ENCODE peak calls at places on chromosomes 6 and 20, in seven cellular contexts. Y is H1, N is GM12892, U is K562, C is SK-N-SH, G is GM12878, B is HepG2. F is an unnamed sample.

GRCh38 chr6:11354019-11354418 is 121.6 kb upstream of the NEDD9 start:
- DNase-seq in Y (no peak), N (no peak), U (no peak), C (no peak), G (no peak), B (no peak), F (no peak)

GRCh38 chr20:3862333-3862732 is 15.7 kb downstream of the MAVS start:
- DNase-seq in Y (no peak), N (no peak), U (no peak), C (no peak), G (no peak), B (no peak), F (no peak)

GRCh38 chr20:20010639-20011500 is 6.3 kb upstream of the NAA20 start:
- DNase-seq in Y (no peak), N (no peak), U (no peak), C (no peak), G (no peak), B (peak), F (no peak)

GRCh38 chr20:36273414-36274247 is 32.5 kb upstream of the DLGAP4 start:
- DNase-seq in Y (no peak), N (no peak), U (no peak), C (peak), G (no peak), B (no peak), F (no peak)

GRCh38 chr6:95408111-95408510 is 169.2 kb upstream of the MANEA start:
- DNase-seq in Y (no peak), N (no peak), U (no peak), C (no peak), G (no peak), B (no peak), F (no peak)

GRCh38 chr20:25315418-25316210 is 67.7 kb downstream of the PYGB start:
- DNase-seq in Y (no peak), N (no peak), U (no peak), C (no peak), G (no peak), B (no peak), F (no peak)

GRCh38 chr6:125790403-125791150 is at the start of gene NCOA7:
- DNase-seq in Y (no peak), N (peak), U (peak), C (peak), G (no peak), B (peak), F (peak)

GRCh38 chr6:40340957-40341356 is 246.2 kb downstream of the LRFN2 start:
- DNase-seq in Y (no peak), N (no peak), U (no peak), C (no peak), G (no peak), B (no peak), F (no peak)

GRCh38 chr6:42142118-42142835 is at the start of gene C6orf132:
- DNase-seq in Y (peak), N (no peak), U (no peak), C (peak), G (no peak), B (peak), F (peak)

GRCh38 chr20:3430376-3431069 is 23.1 kb upstream of the DNAAF9 start:
- DNase-seq in Y (no peak), N (peak), U (no peak), C (no peak), G (peak), B (no peak), F (peak)

GRCh38 chr6:21941926-21942325 is 348.4 kb downstream of the SOX4 start:
- DNase-seq in Y (no peak), N (no peak), U (no peak), C (no peak), G (no peak), B (no peak), F (no peak)

GRCh38 chr6:148745926-148746325 is 904 bp upstream of the UST start:
- DNase-seq in Y (no peak), N (no peak), U (no peak), C (no peak), G (no peak), B (no peak), F (no peak)

GRCh38 chr20:42041000-42041565 is 422.9 kb upstream of the CHD6 start:
- DNase-seq in Y (no peak), N (no peak), U (peak), C (no peak), G (no peak), B (no peak), F (no peak)

GRCh38 chr20:44720994-44721784 is 6.0 kb downstream of the CCN5 start:
- DNase-seq in Y (no peak), N (no peak), U (no peak), C (no peak), G (no peak), B (no peak), F (no peak)

GRCh38 chr6:166778046-166778445 is 151.0 kb upstream of the RPS6KA2 start:
- DNase-seq in Y (no peak), N (no peak), U (no peak), C (no peak), G (no peak), B (no peak), F (no peak)

GRCh38 chr6:148825492-148825891 is 78.7 kb downstream of the UST start:
- DNase-seq in Y (no peak), N (no peak), U (no peak), C (no peak), G (no peak), B (no peak), F (no peak)

GRCh38 chr20:6416371-6416770 is 293.5 kb upstream of the FERMT1 start:
- DNase-seq in Y (no peak), N (no peak), U (no peak), C (no peak), G (no peak), B (no peak), F (no peak)

GRCh38 chr6:2529217-2529719 is 221.5 kb downstream of the MYLK4 start:
- DNase-seq in Y (no peak), N (no peak), U (no peak), C (no peak), G (no peak), B (no peak), F (no peak)

GRCh38 chr6:15400572-15401004 is 154.7 kb downstream of the JARID2 start:
- DNase-seq in Y (no peak), N (no peak), U (peak), C (peak), G (no peak), B (no peak), F (no peak)

GRCh38 chr20:21251278-21251677 is 51.9 kb upstream of the XRN2 start:
- DNase-seq in Y (no peak), N (no peak), U (no peak), C (no peak), G (no peak), B (no peak), F (no peak)

GRCh38 chr6:29845405-29846006 is 17.9 kb downstream of the HLA-G start:
- DNase-seq in Y (no peak), N (no peak), U (no peak), C (no peak), G (peak), B (peak), F (no peak)

GRCh38 chr6:46062991-46063390 is 47.3 kb upstream of the CLIC5 start:
- DNase-seq in Y (no peak), N (no peak), U (no peak), C (no peak), G (no peak), B (no peak), F (no peak)

GRCh38 chr6:26543953-26544352 is 5.8 kb downstream of the HMGN4 start:
- DNase-seq in Y (no peak), N (no peak), U (peak), C (peak), G (no peak), B (peak), F (no peak)

GRCh38 chr6:44052419-44053011 is 74.7 kb downstream of the MRPL14 start:
- DNase-seq in Y (no peak), N (no peak), U (peak), C (peak), G (no peak), B (no peak), F (no peak)

GRCh38 chr20:8168785-8169288 is 36.8 kb downstream of the PLCB1 start:
- DNase-seq in Y (no peak), N (no peak), U (no peak), C (no peak), G (no peak), B (no peak), F (no peak)

GRCh38 chr6:170286246-170286933 is 4.5 kb downstream of the DLL1 start:
- DNase-seq in Y (no peak), N (no peak), U (peak), C (peak), G (no peak), B (no peak), F (no peak)

GRCh38 chr6:169189227-169189626 is 64.4 kb downstream of the THBS2 start:
- DNase-seq in Y (no peak), N (no peak), U (no peak), C (no peak), G (no peak), B (no peak), F (no peak)

GRCh38 chr6:84018453-84019061 is 15.0 kb upstream of the MRAP2 start:
- DNase-seq in Y (no peak), N (no peak), U (no peak), C (no peak), G (no peak), B (no peak), F (no peak)

GRCh38 chr6:33894438-33894837 is 90.6 kb upstream of the MLN start:
- DNase-seq in Y (no peak), N (no peak), U (no peak), C (no peak), G (no peak), B (no peak), F (no peak)

GRCh38 chr6:72955666-72956065 is 269.6 kb downstream of the KHDC1L start:
- DNase-seq in Y (no peak), N (no peak), U (no peak), C (no peak), G (no peak), B (no peak), F (no peak)

GRCh38 chr6:135936606-135937005 is 85.1 kb downstream of the PDE7B start:
- DNase-seq in Y (no peak), N (no peak), U (no peak), C (no peak), G (no peak), B (no peak), F (no peak)

GRCh38 chr20:51456511-51457280 is 85.8 kb downstream of the NFATC2 start:
- DNase-seq in Y (no peak), N (no peak), U (peak), C (peak), G (no peak), B (peak), F (no peak)

GRCh38 chr20:707711-708110 is 32.1 kb upstream of the SCRT2 start:
- DNase-seq in Y (no peak), N (no peak), U (no peak), C (no peak), G (no peak), B (no peak), F (no peak)

GRCh38 chr20:35318502-35319157 is 26.4 kb upstream of the FAM83C start:
- DNase-seq in Y (no peak), N (no peak), U (no peak), C (no peak), G (no peak), B (peak), F (no peak)

GRCh38 chr6:85126448-85127178 is 323.3 kb upstream of the NT5E start:
- DNase-seq in Y (peak), N (no peak), U (peak), C (peak), G (no peak), B (peak), F (peak)

GRCh38 chr20:64095927-64096326 is 11.4 kb downstream of the NPBWR2 start:
- DNase-seq in Y (no peak), N (no peak), U (no peak), C (no peak), G (no peak), B (no peak), F (no peak)

GRCh38 chr20:1774479-1774878 is 116.9 kb upstream of the SIRPG start:
- DNase-seq in Y (no peak), N (no peak), U (no peak), C (no peak), G (no peak), B (no peak), F (no peak)

GRCh38 chr6:144321839-144322591 is 36.9 kb downstream of the UTRN start:
- DNase-seq in Y (no peak), N (no peak), U (no peak), C (no peak), G (no peak), B (no peak), F (no peak)

GRCh38 chr6:160430203-160430602 is 82.0 kb downstream of the SLC22A3 start:
- DNase-seq in Y (no peak), N (no peak), U (no peak), C (no peak), G (no peak), B (no peak), F (no peak)
- TF ChIP-seq POLR2AphosphoS5 in Y (no peak), N (no peak), U (no peak), C (no peak), G (no peak), B (no peak), F (no peak)

GRCh38 chr20:24027229-24027628 is 38.6 kb upstream of the GGTLC1 start:
- DNase-seq in Y (no peak), N (no peak), U (no peak), C (no peak), G (peak), B (no peak), F (no peak)
- TF ChIP-seq TAF1 in Y (no peak), N (no peak), U (no peak), C (no peak), G (no peak), B (no peak), F (no peak)

DNA sequence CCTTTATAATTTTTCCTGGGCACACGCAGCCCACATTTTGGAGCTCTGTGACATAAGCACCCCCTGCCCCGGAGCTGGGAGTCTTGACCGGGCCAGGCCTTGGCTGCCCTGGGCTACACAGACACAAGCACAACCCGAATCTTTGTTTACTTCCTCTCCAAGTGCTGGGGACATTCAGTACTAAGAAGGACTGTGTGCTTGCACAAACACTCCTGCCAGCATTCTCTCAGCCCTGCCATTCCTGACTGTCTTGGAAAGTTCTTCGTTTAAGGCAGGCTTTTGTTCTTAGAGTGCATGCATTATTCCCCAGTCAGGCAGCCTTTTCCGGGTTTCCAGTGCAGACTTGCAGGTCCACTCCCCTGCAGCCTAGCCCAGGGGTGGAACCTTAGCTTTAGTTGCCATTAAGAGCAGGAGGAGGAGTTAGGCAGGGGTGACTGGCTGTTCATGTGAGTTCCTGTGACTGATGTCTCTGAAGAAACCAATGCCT is 28.6 kb downstream of the FOXO3 start:
- DNase-seq in Y (peak), N (no peak), U (peak), C (peak), G (no peak), B (peak), F (no peak)
- TF ChIP-seq POLR2AphosphoS5 in Y (no peak), N (no peak), U (no peak), C (no peak), G (no peak), B (no peak), F (no peak)

GRCh38 chr20:58691773-58692578 is 624 bp upstream of the NPEPL1 start:
- DNase-seq in Y (no peak), N (no peak), U (peak), C (no peak), G (no peak), B (no peak), F (no peak)
- TF ChIP-seq TAF1 in Y (no peak), N (no peak), U (no peak), C (no peak), G (no peak), B (no peak), F (no peak)

GRCh38 chr20:58642465-58642864 is 8.6 kb upstream of the STX16 start:
- DNase-seq in Y (no peak), N (no peak), U (no peak), C (no peak), G (no peak), B (no peak), F (no peak)
- TF ChIP-seq POLR2AphosphoS5 in Y (no peak), N (no peak), U (no peak), C (no peak), G (no peak), B (no peak), F (no peak)

GRCh38 chr6:106897580-106897979 is 76.9 kb downstream of the CD24 start:
- DNase-seq in Y (no peak), N (no peak), U (no peak), C (no peak), G (no peak), B (peak), F (no peak)

GRCh38 chr6:106892186-106892585 is 82.3 kb downstream of the CD24 start:
- DNase-seq in Y (no peak), N (no peak), U (no peak), C (no peak), G (no peak), B (no peak), F (no peak)

GRCh38 chr6:106899697-106900096 is 74.8 kb downstream of the CD24 start:
- DNase-seq in Y (no peak), N (no peak), U (no peak), C (no peak), G (no peak), B (no peak), F (no peak)

GRCh38 chr6:106895703-106896040 is 78.9 kb downstream of the CD24 start:
- DNase-seq in Y (peak), N (no peak), U (no peak), C (no peak), G (no peak), B (no peak), F (no peak)

GRCh38 chr6:106894978-106895702 is 79.4 kb downstream of the CD24 start:
- DNase-seq in Y (no peak), N (no peak), U (peak), C (no peak), G (no peak), B (peak), F (no peak)
- TF ChIP-seq TAF1 in Y (no peak), N (no peak), U (no peak), C (no peak), G (no peak), B (no peak), F (no peak)

GRCh38 chr6:31228484-31228883 is 43.4 kb downstream of the HLA-C start:
- DNase-seq in Y (no peak), N (no peak), U (no peak), C (no peak), G (no peak), B (no peak), F (no peak)

GRCh38 chr6:31227143-31227542 is 44.7 kb downstream of the HLA-C start:
- DNase-seq in Y (no peak), N (no peak), U (no peak), C (no peak), G (no peak), B (no peak), F (no peak)

GRCh38 chr6:31225735-31226134 is 46.2 kb downstream of the HLA-C start:
- DNase-seq in Y (no peak), N (no peak), U (no peak), C (no peak), G (no peak), B (no peak), F (no peak)

GRCh38 chr6:31222496-31222895 is 49.4 kb downstream of the HLA-C start:
- DNase-seq in Y (no peak), N (no peak), U (no peak), C (no peak), G (no peak), B (no peak), F (no peak)
- TF ChIP-seq POLR2AphosphoS5 in Y (no peak), N (no peak), U (no peak), C (no peak), G (no peak), B (no peak), F (no peak)

GRCh38 chr6:128413291-128413690 is 107.1 kb downstream of the PTPRK start:
- DNase-seq in Y (no peak), N (no peak), U (no peak), C (no peak), G (no peak), B (no peak), F (no peak)

GRCh38 chr6:128414943-128415342 is 105.5 kb downstream of the PTPRK start:
- DNase-seq in Y (no peak), N (no peak), U (no peak), C (no peak), G (no peak), B (peak), F (no peak)

GRCh38 chr6:128417698-128418097 is 102.7 kb downstream of the PTPRK start:
- DNase-seq in Y (no peak), N (no peak), U (no peak), C (no peak), G (no peak), B (no peak), F (no peak)

GRCh38 chr6:128412680-128413079 is 107.7 kb downstream of the PTPRK start:
- DNase-seq in Y (no peak), N (no peak), U (no peak), C (no peak), G (no peak), B (no peak), F (no peak)

DNA sequence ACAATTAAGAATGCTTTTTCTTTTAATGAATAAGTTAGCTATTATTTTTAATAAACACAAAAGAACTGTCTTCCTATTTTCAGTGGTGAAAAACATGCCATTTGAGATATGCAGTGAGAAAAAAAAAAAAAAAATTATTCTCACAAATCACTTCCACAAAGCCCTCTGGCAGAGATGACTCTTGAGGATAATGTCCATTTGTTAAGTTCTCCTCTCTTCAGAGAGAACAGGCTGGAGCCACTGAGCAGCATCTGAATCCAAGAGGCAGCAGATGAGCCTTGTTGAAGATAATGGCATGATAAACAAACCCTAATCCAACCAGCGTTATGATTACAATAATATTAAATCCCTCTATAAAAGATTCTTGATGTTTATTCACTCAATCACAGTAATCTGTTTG is 105.0 kb downstream of the PTPRK start:
- DNase-seq in Y (no peak), N (no peak), U (no peak), C (no peak), G (no peak), B (no peak), F (no peak)
- TF ChIP-seq TAF1 in Y (no peak), N (no peak), U (no peak), C (no peak), G (no peak), B (no peak), F (no peak)

DNA sequence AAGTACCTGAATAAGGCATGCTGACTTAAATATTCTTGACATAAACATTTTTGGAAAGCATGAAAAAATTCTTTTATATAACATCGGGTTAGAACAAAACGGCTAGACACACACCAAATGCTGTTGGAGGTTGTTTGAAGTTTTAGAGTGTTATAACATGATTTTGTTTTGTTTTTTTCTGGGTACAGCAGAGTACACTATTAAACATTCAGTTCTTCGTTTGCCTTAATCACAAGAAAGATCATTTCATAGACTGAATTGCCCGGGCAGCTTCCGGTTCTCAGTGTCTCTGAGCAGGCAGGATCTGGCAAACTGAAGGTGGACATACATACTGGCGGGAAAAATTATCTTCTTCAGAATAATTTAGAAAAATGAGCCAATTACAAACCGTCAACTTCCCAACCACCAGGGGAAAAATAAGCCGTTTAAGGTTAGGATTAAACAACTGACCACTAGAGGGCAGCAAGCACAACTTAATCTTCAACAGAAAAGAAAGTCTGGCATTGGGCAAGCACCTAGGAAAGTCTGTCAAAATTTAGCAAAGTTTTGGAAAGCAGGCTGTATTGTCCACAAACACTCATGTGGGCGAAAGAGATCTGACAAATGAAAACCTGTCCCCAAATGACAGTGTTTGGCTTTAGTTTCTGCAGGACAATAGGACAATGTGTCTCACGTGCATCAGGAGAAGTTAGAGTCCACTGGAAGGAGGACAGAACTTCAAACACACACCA is 15.0 kb downstream of the ZNF217 start:
- DNase-seq in Y (no peak), N (peak), U (peak), C (peak), G (peak), B (peak), F (no peak)
- TF ChIP-seq POLR2AphosphoS5 in Y (no peak), N (no peak), U (no peak), C (peak), G (peak), B (peak), F (no peak)